ENCODE peak calls at places on chromosome 1, in ten cellular contexts. One of them, this sample, is unnamed.

GRCh38 chr1:23098463-23099170 is 70.0 kb downstream of the LUZP1 start:
- DNase-seq in endothelial cell of umbilical vein: peak
- DNase-seq in A549: peak
- DNase-seq in breast epithelium: peak
- DNase-seq in esophagus squamous epithelium: no peak
- DNase-seq in HepG2: peak
- DNase-seq in H54: no peak
- DNase-seq in ovary: peak
- DNase-seq in body of pancreas: peak
- DNase-seq in tibial nerve: peak
- DNase-seq in this sample: peak

GRCh38 chr1:156503672-156504055 is 3.1 kb upstream of the MEF2D start:
- DNase-seq in endothelial cell of umbilical vein: no peak
- DNase-seq in A549: no peak
- DNase-seq in breast epithelium: no peak
- DNase-seq in esophagus squamous epithelium: no peak
- DNase-seq in HepG2: no peak
- DNase-seq in H54: no peak
- DNase-seq in ovary: no peak
- DNase-seq in body of pancreas: no peak
- DNase-seq in tibial nerve: no peak
- DNase-seq in this sample: no peak

GRCh38 chr1:153612755-153613331 is at the start of gene S100A16:
- DNase-seq in endothelial cell of umbilical vein: peak
- DNase-seq in A549: peak
- DNase-seq in breast epithelium: peak
- DNase-seq in esophagus squamous epithelium: no peak
- DNase-seq in HepG2: no peak
- DNase-seq in H54: peak
- DNase-seq in ovary: peak
- DNase-seq in body of pancreas: peak
- DNase-seq in tibial nerve: peak
- DNase-seq in this sample: no peak

GRCh38 chr1:216822480-216822879 is 99.3 kb upstream of the ESRRG start:
- DNase-seq in endothelial cell of umbilical vein: no peak
- DNase-seq in A549: no peak
- DNase-seq in breast epithelium: no peak
- DNase-seq in esophagus squamous epithelium: no peak
- DNase-seq in HepG2: no peak
- DNase-seq in H54: no peak
- DNase-seq in ovary: no peak
- DNase-seq in body of pancreas: no peak
- DNase-seq in tibial nerve: no peak
- DNase-seq in this sample: no peak

GRCh38 chr1:3543076-3544049 is 67.9 kb downstream of the MEGF6 start:
- DNase-seq in endothelial cell of umbilical vein: peak
- DNase-seq in A549: peak
- DNase-seq in breast epithelium: peak
- DNase-seq in esophagus squamous epithelium: no peak
- DNase-seq in HepG2: no peak
- DNase-seq in H54: peak
- DNase-seq in ovary: no peak
- DNase-seq in body of pancreas: no peak
- DNase-seq in tibial nerve: peak
- DNase-seq in this sample: no peak

GRCh38 chr1:7224081-7224534 is 438.9 kb downstream of the CAMTA1 start:
- DNase-seq in endothelial cell of umbilical vein: no peak
- DNase-seq in A549: no peak
- DNase-seq in breast epithelium: no peak
- DNase-seq in esophagus squamous epithelium: no peak
- DNase-seq in HepG2: no peak
- DNase-seq in H54: no peak
- DNase-seq in ovary: no peak
- DNase-seq in body of pancreas: no peak
- DNase-seq in tibial nerve: no peak
- DNase-seq in this sample: no peak

GRCh38 chr1:45047032-45047431 is 35.0 kb downstream of the UROD start:
- DNase-seq in endothelial cell of umbilical vein: no peak
- DNase-seq in A549: no peak
- DNase-seq in breast epithelium: no peak
- DNase-seq in esophagus squamous epithelium: no peak
- DNase-seq in HepG2: no peak
- DNase-seq in H54: no peak
- DNase-seq in ovary: no peak
- DNase-seq in body of pancreas: no peak
- DNase-seq in tibial nerve: no peak
- DNase-seq in this sample: no peak

GRCh38 chr1:230753586-230754251 is 6.5 kb downstream of the CAPN9 start:
- DNase-seq in endothelial cell of umbilical vein: peak
- DNase-seq in A549: no peak
- DNase-seq in breast epithelium: no peak
- DNase-seq in esophagus squamous epithelium: no peak
- DNase-seq in HepG2: peak
- DNase-seq in H54: no peak
- DNase-seq in ovary: peak
- DNase-seq in body of pancreas: no peak
- DNase-seq in tibial nerve: no peak
- DNase-seq in this sample: peak

GRCh38 chr1:235763962-235764361 is 102.7 kb downstream of the LYST start:
- DNase-seq in endothelial cell of umbilical vein: no peak
- DNase-seq in A549: no peak
- DNase-seq in breast epithelium: no peak
- DNase-seq in esophagus squamous epithelium: no peak
- DNase-seq in HepG2: no peak
- DNase-seq in H54: no peak
- DNase-seq in ovary: no peak
- DNase-seq in body of pancreas: no peak
- DNase-seq in tibial nerve: no peak
- DNase-seq in this sample: no peak

GRCh38 chr1:18464665-18465050 is 16.1 kb upstream of the KLHDC7A start:
- DNase-seq in endothelial cell of umbilical vein: no peak
- DNase-seq in A549: no peak
- DNase-seq in breast epithelium: peak
- DNase-seq in esophagus squamous epithelium: no peak
- DNase-seq in HepG2: no peak
- DNase-seq in H54: no peak
- DNase-seq in ovary: no peak
- DNase-seq in body of pancreas: peak
- DNase-seq in tibial nerve: no peak
- DNase-seq in this sample: no peak

GRCh38 chr1:113255728-113256347 is 134.5 kb upstream of the MAGI3 start:
- DNase-seq in endothelial cell of umbilical vein: no peak
- DNase-seq in A549: no peak
- DNase-seq in breast epithelium: no peak
- DNase-seq in esophagus squamous epithelium: no peak
- DNase-seq in HepG2: no peak
- DNase-seq in H54: no peak
- DNase-seq in ovary: no peak
- DNase-seq in body of pancreas: peak
- DNase-seq in tibial nerve: no peak
- DNase-seq in this sample: no peak

GRCh38 chr1:58397187-58397820 is 149.2 kb downstream of the OMA1 start:
- DNase-seq in endothelial cell of umbilical vein: no peak
- DNase-seq in A549: peak
- DNase-seq in breast epithelium: no peak
- DNase-seq in esophagus squamous epithelium: no peak
- DNase-seq in HepG2: peak
- DNase-seq in H54: peak
- DNase-seq in ovary: no peak
- DNase-seq in body of pancreas: no peak
- DNase-seq in tibial nerve: no peak
- DNase-seq in this sample: no peak

GRCh38 chr1:228015276-228016180 is 8.7 kb downstream of the WNT3A start:
- DNase-seq in endothelial cell of umbilical vein: no peak
- DNase-seq in A549: no peak
- DNase-seq in breast epithelium: no peak
- DNase-seq in esophagus squamous epithelium: no peak
- DNase-seq in HepG2: no peak
- DNase-seq in H54: peak
- DNase-seq in ovary: no peak
- DNase-seq in body of pancreas: no peak
- DNase-seq in tibial nerve: no peak
- DNase-seq in this sample: no peak

DNA sequence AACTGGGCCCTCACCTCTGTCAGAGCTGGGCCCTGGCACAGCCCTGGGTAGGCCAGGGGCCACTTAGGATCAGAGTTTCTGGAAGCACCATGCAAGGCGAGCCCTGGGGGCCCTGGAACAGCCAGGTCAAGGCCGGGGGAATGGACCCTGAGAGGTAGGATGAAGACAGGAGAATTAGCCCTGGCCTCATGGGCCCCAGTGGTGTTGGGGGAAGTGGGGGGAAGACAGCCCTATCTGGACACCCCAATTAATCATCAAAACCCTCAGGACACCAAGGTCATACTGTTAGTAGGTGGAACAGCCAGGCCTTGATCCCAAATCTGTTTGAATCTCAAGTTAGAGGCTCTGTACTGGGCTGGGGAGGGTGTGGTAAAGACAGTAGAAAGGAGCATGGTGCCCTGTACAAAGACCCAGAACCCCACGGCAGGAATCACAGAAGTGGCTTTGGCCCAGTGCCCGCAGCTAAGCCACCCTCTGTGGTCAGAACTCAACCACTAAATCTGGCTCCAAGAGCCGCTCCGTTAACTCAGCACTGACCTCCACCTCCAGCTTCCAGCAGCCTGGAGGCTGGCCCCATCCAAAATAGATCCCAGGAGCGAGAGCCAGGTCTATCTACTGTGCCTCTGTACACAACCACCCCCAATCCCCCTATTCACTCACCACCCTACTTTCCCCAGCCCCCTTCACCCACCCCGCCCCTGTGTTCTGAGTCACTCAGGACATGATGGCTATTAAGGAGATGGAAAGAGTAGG is 14.0 kb upstream of the TRIM63 start:
- DNase-seq in endothelial cell of umbilical vein: no peak
- DNase-seq in A549: no peak
- DNase-seq in breast epithelium: no peak
- DNase-seq in esophagus squamous epithelium: no peak
- DNase-seq in HepG2: no peak
- DNase-seq in H54: no peak
- DNase-seq in ovary: no peak
- DNase-seq in body of pancreas: no peak
- DNase-seq in tibial nerve: no peak
- DNase-seq in this sample: no peak
- TF ChIP-seq POLR2A in endothelial cell of umbilical vein: no peak
- TF ChIP-seq POLR2A in A549: no peak
- TF ChIP-seq POLR2A in breast epithelium: no peak
- TF ChIP-seq POLR2A in esophagus squamous epithelium: no peak
- TF ChIP-seq POLR2A in HepG2: no peak
- TF ChIP-seq POLR2A in H54: no peak
- TF ChIP-seq POLR2A in ovary: no peak
- TF ChIP-seq POLR2A in body of pancreas: no peak
- TF ChIP-seq POLR2A in tibial nerve: no peak
- TF ChIP-seq POLR2A in this sample: no peak

DNA sequence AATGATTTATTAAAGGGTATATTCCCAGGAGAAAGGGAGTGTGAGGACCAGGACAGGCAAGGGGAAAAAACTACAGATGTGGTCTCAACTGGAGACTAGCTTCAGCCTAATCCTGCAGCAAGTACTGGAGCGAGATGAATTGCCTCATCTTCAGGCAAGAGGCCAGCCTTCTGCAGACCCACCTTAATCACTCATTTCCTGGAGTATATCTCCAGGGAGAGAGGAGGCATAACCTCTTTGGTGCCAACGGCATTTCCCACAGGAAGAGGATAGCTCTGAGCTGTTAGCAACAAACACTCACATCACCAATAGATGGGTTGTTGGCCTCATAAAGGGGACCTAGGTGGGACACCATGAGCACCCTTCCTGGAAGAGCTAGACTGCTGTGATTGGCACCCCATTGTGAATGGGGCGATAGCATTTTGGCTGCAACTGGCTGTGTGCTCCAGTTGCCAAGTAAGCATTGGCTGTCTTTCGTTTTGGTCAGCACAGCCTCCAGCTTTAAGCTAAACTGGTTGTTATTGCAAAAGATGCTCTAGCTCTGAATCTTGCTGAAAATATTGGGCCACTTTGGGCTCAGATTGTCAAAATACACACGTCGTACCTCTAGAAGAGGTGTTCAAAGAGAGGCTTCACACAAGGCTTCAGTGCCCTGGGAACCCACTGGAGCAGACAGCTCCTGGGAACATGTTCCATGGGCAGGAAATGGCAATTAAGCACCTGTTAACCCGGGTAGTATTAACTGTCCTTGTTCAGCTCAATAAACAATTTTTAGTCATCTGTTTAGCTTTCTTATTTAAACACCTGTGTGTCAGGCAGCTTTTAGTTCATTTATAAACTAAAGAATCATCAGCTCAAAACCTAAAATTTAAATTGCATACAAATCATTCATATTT is 314.8 kb upstream of the C1orf87 start:
- DNase-seq in endothelial cell of umbilical vein: peak
- DNase-seq in A549: no peak
- DNase-seq in breast epithelium: no peak
- DNase-seq in esophagus squamous epithelium: no peak
- DNase-seq in HepG2: no peak
- DNase-seq in H54: no peak
- DNase-seq in ovary: no peak
- DNase-seq in body of pancreas: no peak
- DNase-seq in tibial nerve: no peak
- DNase-seq in this sample: no peak
- TF ChIP-seq POLR2A in endothelial cell of umbilical vein: no peak
- TF ChIP-seq POLR2A in A549: no peak
- TF ChIP-seq POLR2A in breast epithelium: no peak
- TF ChIP-seq POLR2A in esophagus squamous epithelium: no peak
- TF ChIP-seq POLR2A in HepG2: no peak
- TF ChIP-seq POLR2A in H54: no peak
- TF ChIP-seq POLR2A in ovary: no peak
- TF ChIP-seq POLR2A in body of pancreas: no peak
- TF ChIP-seq POLR2A in tibial nerve: no peak
- TF ChIP-seq POLR2A in this sample: no peak

DNA sequence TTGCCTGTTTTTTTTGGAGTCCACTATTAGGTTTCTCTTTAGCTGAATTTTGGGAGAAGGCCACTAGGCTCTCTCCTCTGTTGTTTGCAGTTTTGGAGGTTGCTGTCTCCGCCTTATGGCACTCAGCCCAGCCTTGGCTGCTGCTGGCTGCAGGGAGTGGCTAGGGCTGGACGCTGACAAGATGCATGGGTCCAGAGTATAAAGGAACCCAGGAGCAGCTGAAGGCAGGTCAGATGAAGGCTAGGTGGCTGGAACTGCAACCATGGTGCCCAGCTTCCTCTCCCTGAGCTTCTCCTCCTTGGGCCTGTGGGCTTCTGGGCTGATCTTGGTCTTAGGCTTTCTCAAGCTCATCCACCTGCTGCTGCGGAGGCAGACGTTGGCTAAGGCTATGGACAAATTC is at the start of gene CYP4B1:
- DNase-seq in endothelial cell of umbilical vein: no peak
- DNase-seq in A549: no peak
- DNase-seq in breast epithelium: peak
- DNase-seq in esophagus squamous epithelium: no peak
- DNase-seq in HepG2: no peak
- DNase-seq in H54: no peak
- DNase-seq in ovary: no peak
- DNase-seq in body of pancreas: no peak
- DNase-seq in tibial nerve: peak
- DNase-seq in this sample: no peak
- TF ChIP-seq POLR2A in endothelial cell of umbilical vein: no peak
- TF ChIP-seq POLR2A in A549: no peak
- TF ChIP-seq POLR2A in breast epithelium: no peak
- TF ChIP-seq POLR2A in esophagus squamous epithelium: peak
- TF ChIP-seq POLR2A in HepG2: no peak
- TF ChIP-seq POLR2A in H54: no peak
- TF ChIP-seq POLR2A in ovary: no peak
- TF ChIP-seq POLR2A in body of pancreas: no peak
- TF ChIP-seq POLR2A in tibial nerve: peak
- TF ChIP-seq POLR2A in this sample: no peak

GRCh38 chr1:32754282-32755097 is 51.9 kb upstream of the SYNC start:
- DNase-seq in endothelial cell of umbilical vein: no peak
- DNase-seq in A549: no peak
- DNase-seq in breast epithelium: peak
- DNase-seq in esophagus squamous epithelium: no peak
- DNase-seq in HepG2: no peak
- DNase-seq in H54: no peak
- DNase-seq in ovary: peak
- DNase-seq in body of pancreas: peak
- DNase-seq in tibial nerve: no peak
- DNase-seq in this sample: peak
- TF ChIP-seq POLR2A in endothelial cell of umbilical vein: no peak
- TF ChIP-seq POLR2A in A549: no peak
- TF ChIP-seq POLR2A in breast epithelium: no peak
- TF ChIP-seq POLR2A in esophagus squamous epithelium: no peak
- TF ChIP-seq POLR2A in HepG2: no peak
- TF ChIP-seq POLR2A in H54: no peak
- TF ChIP-seq POLR2A in ovary: peak
- TF ChIP-seq POLR2A in body of pancreas: peak
- TF ChIP-seq POLR2A in tibial nerve: no peak
- TF ChIP-seq POLR2A in this sample: peak